ENCODE peak calls at places on chromosomes 12 and 14, in nine cellular contexts. One of them, this sample, is unnamed. For H3K9me3, the result is how much of the 10 kb centered on the place peaks cover.

GRCh38 chr14:76456200-76456599 is 80.3 kb downstream of the ESRRB start:
- DNase-seq in left ventricle myocardium inferior: no peak
- DNase-seq in right cardiac atrium: peak
- DNase-seq in naive thymus-derived CD4-positive, alpha-beta T cell: no peak
- DNase-seq in H9: peak
- DNase-seq in A549: peak
- DNase-seq in stomach: no peak
- DNase-seq in tibial nerve: peak
- DNase-seq in ovary: no peak
- DNase-seq in this sample: peak

GRCh38 chr14:23185046-23185445 is 1.6 kb upstream of the SLC7A8 start:
- DNase-seq in stomach: no peak
- DNase-seq in left ventricle myocardium inferior: no peak
- DNase-seq in naive thymus-derived CD4-positive, alpha-beta T cell: no peak
- DNase-seq in A549: no peak
- DNase-seq in H9: no peak
- DNase-seq in right cardiac atrium: no peak
- DNase-seq in tibial nerve: no peak
- DNase-seq in ovary: no peak
- DNase-seq in this sample: no peak

GRCh38 chr14:74683406-74683805 is 29.5 kb downstream of the AREL1 start:
- DNase-seq in naive thymus-derived CD4-positive, alpha-beta T cell: no peak
- DNase-seq in ovary: no peak
- DNase-seq in A549: no peak
- DNase-seq in tibial nerve: no peak
- DNase-seq in right cardiac atrium: no peak
- DNase-seq in left ventricle myocardium inferior: no peak
- DNase-seq in H9: no peak
- DNase-seq in stomach: no peak
- DNase-seq in this sample: no peak

GRCh38 chr12:122528992-122529391 is 1.9 kb downstream of the KNTC1 start:
- DNase-seq in H9: no peak
- DNase-seq in right cardiac atrium: no peak
- DNase-seq in tibial nerve: no peak
- DNase-seq in left ventricle myocardium inferior: no peak
- DNase-seq in stomach: no peak
- DNase-seq in A549: no peak
- DNase-seq in ovary: no peak
- DNase-seq in naive thymus-derived CD4-positive, alpha-beta T cell: no peak
- DNase-seq in this sample: no peak

GRCh38 chr14:59251811-59252771 is 63.6 kb downstream of the DAAM1 start:
- DNase-seq in tibial nerve: no peak
- DNase-seq in left ventricle myocardium inferior: no peak
- DNase-seq in A549: no peak
- DNase-seq in naive thymus-derived CD4-positive, alpha-beta T cell: no peak
- DNase-seq in right cardiac atrium: no peak
- DNase-seq in stomach: no peak
- DNase-seq in ovary: no peak
- DNase-seq in H9: no peak
- DNase-seq in this sample: no peak

GRCh38 chr12:93979189-93979588 is 169.2 kb upstream of the PLXNC1 start:
- DNase-seq in stomach: peak
- DNase-seq in left ventricle myocardium inferior: no peak
- DNase-seq in A549: peak
- DNase-seq in tibial nerve: no peak
- DNase-seq in right cardiac atrium: no peak
- DNase-seq in H9: no peak
- DNase-seq in naive thymus-derived CD4-positive, alpha-beta T cell: peak
- DNase-seq in ovary: no peak
- DNase-seq in this sample: peak

GRCh38 chr12:95836630-95837239 is 22.0 kb upstream of the SNRPF start:
- DNase-seq in naive thymus-derived CD4-positive, alpha-beta T cell: no peak
- DNase-seq in left ventricle myocardium inferior: no peak
- DNase-seq in right cardiac atrium: no peak
- DNase-seq in A549: peak
- DNase-seq in stomach: no peak
- DNase-seq in tibial nerve: no peak
- DNase-seq in ovary: no peak
- DNase-seq in H9: no peak
- DNase-seq in this sample: no peak

GRCh38 chr12:5441497-5442236 is 9.8 kb downstream of the NTF3 start:
- DNase-seq in ovary: no peak
- DNase-seq in tibial nerve: no peak
- DNase-seq in H9: no peak
- DNase-seq in naive thymus-derived CD4-positive, alpha-beta T cell: no peak
- DNase-seq in A549: no peak
- DNase-seq in stomach: no peak
- DNase-seq in left ventricle myocardium inferior: no peak
- DNase-seq in right cardiac atrium: no peak
- DNase-seq in this sample: peak

GRCh38 chr12:81492131-81492720 is 266.9 kb downstream of the PPFIA2 start:
- DNase-seq in tibial nerve: no peak
- DNase-seq in naive thymus-derived CD4-positive, alpha-beta T cell: no peak
- DNase-seq in left ventricle myocardium inferior: no peak
- DNase-seq in H9: no peak
- DNase-seq in right cardiac atrium: no peak
- DNase-seq in stomach: no peak
- DNase-seq in A549: no peak
- DNase-seq in ovary: no peak
- DNase-seq in this sample: peak

GRCh38 chr14:77961853-77962580 is 162.1 kb downstream of the ADCK1 start:
- DNase-seq in naive thymus-derived CD4-positive, alpha-beta T cell: no peak
- DNase-seq in left ventricle myocardium inferior: no peak
- DNase-seq in A549: peak
- DNase-seq in right cardiac atrium: no peak
- DNase-seq in ovary: no peak
- DNase-seq in stomach: no peak
- DNase-seq in H9: no peak
- DNase-seq in tibial nerve: no peak
- DNase-seq in this sample: peak

GRCh38 chr12:112422531-112422930 is 3.8 kb downstream of the PTPN11 start:
- DNase-seq in naive thymus-derived CD4-positive, alpha-beta T cell: no peak
- DNase-seq in right cardiac atrium: no peak
- DNase-seq in A549: no peak
- DNase-seq in ovary: no peak
- DNase-seq in H9: no peak
- DNase-seq in stomach: no peak
- DNase-seq in tibial nerve: peak
- DNase-seq in left ventricle myocardium inferior: no peak
- DNase-seq in this sample: no peak

GRCh38 chr12:4562034-4562657 is at the start of gene DYRK4:
- DNase-seq in A549: no peak
- DNase-seq in naive thymus-derived CD4-positive, alpha-beta T cell: no peak
- DNase-seq in tibial nerve: peak
- DNase-seq in ovary: peak
- DNase-seq in stomach: peak
- DNase-seq in H9: peak
- DNase-seq in left ventricle myocardium inferior: peak
- DNase-seq in right cardiac atrium: peak
- DNase-seq in this sample: no peak

GRCh38 chr12:112381421-112381897 is 772 bp downstream of the HECTD4 start:
- DNase-seq in A549: no peak
- DNase-seq in naive thymus-derived CD4-positive, alpha-beta T cell: no peak
- DNase-seq in right cardiac atrium: peak
- DNase-seq in ovary: no peak
- DNase-seq in stomach: peak
- DNase-seq in left ventricle myocardium inferior: peak
- DNase-seq in tibial nerve: no peak
- DNase-seq in H9: peak
- DNase-seq in this sample: peak

GRCh38 chr14:85315891-85316290 is 214.1 kb upstream of the FLRT2 start:
- DNase-seq in ovary: no peak
- DNase-seq in A549: no peak
- DNase-seq in naive thymus-derived CD4-positive, alpha-beta T cell: no peak
- DNase-seq in left ventricle myocardium inferior: no peak
- DNase-seq in tibial nerve: no peak
- DNase-seq in H9: no peak
- DNase-seq in right cardiac atrium: no peak
- DNase-seq in stomach: no peak
- DNase-seq in this sample: no peak
- H3K9me3 ChIP-seq in ovary: under half
- H3K9me3 ChIP-seq in A549: under half
- H3K9me3 ChIP-seq in naive thymus-derived CD4-positive, alpha-beta T cell: under half
- H3K9me3 ChIP-seq in left ventricle myocardium inferior: under half
- H3K9me3 ChIP-seq in tibial nerve: under half
- H3K9me3 ChIP-seq in H9: under half
- H3K9me3 ChIP-seq in right cardiac atrium: under half
- H3K9me3 ChIP-seq in stomach: under half
- H3K9me3 ChIP-seq in this sample: under half

GRCh38 chr12:45973526-45973925 is 16.8 kb downstream of the SCAF11 start:
- DNase-seq in ovary: no peak
- DNase-seq in A549: no peak
- DNase-seq in left ventricle myocardium inferior: no peak
- DNase-seq in naive thymus-derived CD4-positive, alpha-beta T cell: no peak
- DNase-seq in stomach: no peak
- DNase-seq in right cardiac atrium: no peak
- DNase-seq in H9: no peak
- DNase-seq in tibial nerve: no peak
- DNase-seq in this sample: no peak
- H3K9me3 ChIP-seq in ovary: under half
- H3K9me3 ChIP-seq in A549: under half
- H3K9me3 ChIP-seq in left ventricle myocardium inferior: under half
- H3K9me3 ChIP-seq in naive thymus-derived CD4-positive, alpha-beta T cell: under half
- H3K9me3 ChIP-seq in stomach: under half
- H3K9me3 ChIP-seq in right cardiac atrium: under half
- H3K9me3 ChIP-seq in H9: under half
- H3K9me3 ChIP-seq in tibial nerve: under half
- H3K9me3 ChIP-seq in this sample: under half

GRCh38 chr14:106610691-106611090 is 1084.3 kb downstream of the TMEM121 start:
- DNase-seq in stomach: no peak
- DNase-seq in ovary: no peak
- DNase-seq in H9: no peak
- DNase-seq in left ventricle myocardium inferior: no peak
- DNase-seq in right cardiac atrium: no peak
- DNase-seq in naive thymus-derived CD4-positive, alpha-beta T cell: no peak
- DNase-seq in tibial nerve: no peak
- DNase-seq in A549: no peak
- DNase-seq in this sample: no peak
- H3K9me3 ChIP-seq in stomach: under half
- H3K9me3 ChIP-seq in ovary: under half
- H3K9me3 ChIP-seq in H9: half or more
- H3K9me3 ChIP-seq in left ventricle myocardium inferior: under half
- H3K9me3 ChIP-seq in right cardiac atrium: under half
- H3K9me3 ChIP-seq in naive thymus-derived CD4-positive, alpha-beta T cell: under half
- H3K9me3 ChIP-seq in tibial nerve: under half
- H3K9me3 ChIP-seq in A549: under half
- H3K9me3 ChIP-seq in this sample: under half

GRCh38 chr12:87201598-87201997 is 827.6 kb downstream of the C12orf50 start:
- DNase-seq in naive thymus-derived CD4-positive, alpha-beta T cell: no peak
- DNase-seq in right cardiac atrium: no peak
- DNase-seq in ovary: no peak
- DNase-seq in tibial nerve: no peak
- DNase-seq in left ventricle myocardium inferior: no peak
- DNase-seq in A549: no peak
- DNase-seq in stomach: no peak
- DNase-seq in H9: no peak
- DNase-seq in this sample: no peak
- H3K9me3 ChIP-seq in naive thymus-derived CD4-positive, alpha-beta T cell: under half
- H3K9me3 ChIP-seq in right cardiac atrium: under half
- H3K9me3 ChIP-seq in ovary: under half
- H3K9me3 ChIP-seq in tibial nerve: under half
- H3K9me3 ChIP-seq in left ventricle myocardium inferior: under half
- H3K9me3 ChIP-seq in A549: under half
- H3K9me3 ChIP-seq in stomach: under half
- H3K9me3 ChIP-seq in H9: under half
- H3K9me3 ChIP-seq in this sample: under half

GRCh38 chr12:68964013-68964412 is 31.0 kb upstream of the CPM start:
- DNase-seq in stomach: no peak
- DNase-seq in naive thymus-derived CD4-positive, alpha-beta T cell: no peak
- DNase-seq in A549: no peak
- DNase-seq in right cardiac atrium: no peak
- DNase-seq in H9: no peak
- DNase-seq in ovary: no peak
- DNase-seq in tibial nerve: no peak
- DNase-seq in left ventricle myocardium inferior: no peak
- DNase-seq in this sample: no peak

GRCh38 chr12:68960162-68960501 is 27.2 kb upstream of the CPM start:
- DNase-seq in stomach: no peak
- DNase-seq in H9: no peak
- DNase-seq in ovary: no peak
- DNase-seq in right cardiac atrium: no peak
- DNase-seq in tibial nerve: no peak
- DNase-seq in naive thymus-derived CD4-positive, alpha-beta T cell: no peak
- DNase-seq in A549: no peak
- DNase-seq in left ventricle myocardium inferior: no peak
- DNase-seq in this sample: no peak

GRCh38 chr12:68959457-68960161 is 26.6 kb upstream of the CPM start:
- DNase-seq in stomach: no peak
- DNase-seq in tibial nerve: no peak
- DNase-seq in A549: no peak
- DNase-seq in naive thymus-derived CD4-positive, alpha-beta T cell: no peak
- DNase-seq in left ventricle myocardium inferior: no peak
- DNase-seq in ovary: no peak
- DNase-seq in H9: no peak
- DNase-seq in right cardiac atrium: no peak
- DNase-seq in this sample: no peak

GRCh38 chr12:68963456-68963859 is 30.5 kb upstream of the CPM start:
- DNase-seq in tibial nerve: no peak
- DNase-seq in naive thymus-derived CD4-positive, alpha-beta T cell: no peak
- DNase-seq in stomach: no peak
- DNase-seq in left ventricle myocardium inferior: no peak
- DNase-seq in right cardiac atrium: no peak
- DNase-seq in A549: no peak
- DNase-seq in H9: no peak
- DNase-seq in ovary: no peak
- DNase-seq in this sample: no peak

DNA sequence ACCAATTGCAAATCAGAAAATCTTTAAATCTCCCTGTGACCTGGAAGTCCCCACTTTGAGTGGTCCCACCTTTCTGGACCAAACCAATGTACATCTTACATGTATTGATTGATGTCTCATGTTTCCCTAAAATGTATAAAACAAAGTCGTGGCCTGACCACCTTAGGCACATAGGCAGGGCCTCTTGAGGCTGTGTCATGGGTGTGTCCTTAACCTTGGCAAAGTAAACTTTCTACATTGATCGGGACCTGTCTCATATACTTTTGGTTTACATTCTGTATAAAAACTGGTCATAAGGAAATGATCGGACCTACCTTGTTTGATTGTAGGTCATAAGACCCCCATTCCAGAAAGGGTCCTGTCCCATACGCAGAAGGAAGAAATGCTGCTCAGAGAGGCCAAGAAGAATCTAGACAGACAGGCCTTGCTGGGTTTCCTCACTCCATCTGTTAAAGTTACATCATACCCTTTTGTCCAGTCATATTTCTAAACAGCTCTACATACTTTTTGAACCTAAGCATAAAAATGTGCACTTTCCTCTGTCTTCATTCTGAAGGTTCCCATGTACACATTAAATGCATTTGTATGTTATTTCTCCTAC is 30.0 kb upstream of the CPM start:
- DNase-seq in tibial nerve: no peak
- DNase-seq in right cardiac atrium: no peak
- DNase-seq in A549: no peak
- DNase-seq in naive thymus-derived CD4-positive, alpha-beta T cell: no peak
- DNase-seq in stomach: no peak
- DNase-seq in H9: no peak
- DNase-seq in left ventricle myocardium inferior: no peak
- DNase-seq in ovary: no peak
- DNase-seq in this sample: no peak
- H3K9me3 ChIP-seq in tibial nerve: under half
- H3K9me3 ChIP-seq in right cardiac atrium: under half
- H3K9me3 ChIP-seq in A549: under half
- H3K9me3 ChIP-seq in naive thymus-derived CD4-positive, alpha-beta T cell: under half
- H3K9me3 ChIP-seq in stomach: under half
- H3K9me3 ChIP-seq in H9: under half
- H3K9me3 ChIP-seq in left ventricle myocardium inferior: under half
- H3K9me3 ChIP-seq in ovary: under half
- H3K9me3 ChIP-seq in this sample: under half

This sample was measured in SJCRH30.